ENCODE peak calls at places on chromosome 1, in ten cellular contexts. F is left ventricle myocardium inferior; D is stimulated activated CD4-positive, alpha-beta T cell treated with anti-CD3 and anti-CD28 coated beads, Interleukin-12 subunit alpha, Interleukin-12 subunit beta, amount 100 ng/mL, for 48 hours; T is posterior cingulate gyrus; R is H54; G is AG08395; Y is HL-60; M is ACHN; U is NCI-H345; X is NCI-H2081. I is an unnamed sample.

GRCh38 chr1:47754221-47754620 is 243.0 kb downstream of the TRABD2B start:
- DNase-seq in T (no peak), U (no peak), M (no peak), X (no peak), R (no peak), F (no peak), Y (no peak), D (no peak), G (no peak), I (no peak)

GRCh38 chr1:192808588-192809285 is at the start of gene RGS2:
- DNase-seq in F (peak), M (peak), G (peak), R (peak), Y (peak), U (peak), T (peak), X (peak), D (peak), I (peak)

GRCh38 chr1:156026588-156026987 is 5.8 kb upstream of the SSR2 start:
- DNase-seq in G (no peak), D (no peak), X (no peak), M (no peak), F (no peak), R (no peak), U (no peak), T (no peak), Y (no peak), I (no peak)

GRCh38 chr1:101728029-101728428 is 268.7 kb downstream of the OLFM3 start:
- DNase-seq in X (no peak), R (no peak), M (no peak), D (no peak), U (no peak), G (no peak), T (no peak), F (no peak), Y (no peak), I (no peak)

GRCh38 chr1:2322593-2323295 is 68.6 kb downstream of the MORN1 start:
- DNase-seq in R (no peak), G (peak), U (no peak), X (no peak), Y (no peak), F (no peak), M (no peak), T (no peak), D (no peak), I (no peak)

GRCh38 chr1:99662581-99663208 is 16.8 kb downstream of the PALMD start:
- DNase-seq in F (peak), Y (no peak), T (no peak), R (no peak), M (no peak), U (no peak), D (no peak), G (peak), X (no peak), I (no peak)

GRCh38 chr1:30446100-30446499 is 277.3 kb downstream of the MATN1 start:
- DNase-seq in R (no peak), U (no peak), G (no peak), F (no peak), Y (no peak), D (no peak), X (no peak), M (no peak), T (no peak), I (no peak)

GRCh38 chr1:179007233-179007632 is 18.5 kb upstream of the FAM20B start:
- DNase-seq in M (no peak), G (no peak), X (no peak), D (no peak), Y (no peak), F (no peak), U (no peak), R (no peak), T (no peak), I (no peak)

GRCh38 chr1:36306210-36306901 is at the start of gene SH3D21:
- DNase-seq in M (peak), X (peak), F (peak), G (no peak), D (no peak), Y (no peak), T (no peak), R (no peak), U (peak), I (peak)

GRCh38 chr1:14706656-14707055 is 108.2 kb downstream of the KAZN start:
- DNase-seq in R (no peak), M (no peak), D (no peak), X (no peak), T (no peak), G (no peak), Y (no peak), F (no peak), U (no peak), I (no peak)